ENCODE peak calls at places on chromosomes 11 and 22, in four cellular contexts. One of them, this sample, is unnamed.

GRCh38 chr11:60848714-60849151 is 6.8 kb downstream of the CCDC86 start:
- DNase-seq in HepG2: no peak
- DNase-seq in K562: peak; percentile 67
- DNase-seq in SK-N-SH: no peak
- DNase-seq in this sample: no peak

GRCh38 chr11:126318642-126319373 is 14.9 kb downstream of the DCPS start:
- DNase-seq in HepG2: no peak
- DNase-seq in K562: no peak
- DNase-seq in SK-N-SH: peak; percentile 46
- DNase-seq in this sample: no peak

GRCh38 chr11:117371453-117371852 is 43.8 kb downstream of the CEP164 start:
- DNase-seq in HepG2: no peak
- DNase-seq in K562: no peak
- DNase-seq in SK-N-SH: no peak
- DNase-seq in this sample: no peak

GRCh38 chr11:62613275-62613864 is 313 bp downstream of the ROM1 start:
- DNase-seq in HepG2: no peak
- DNase-seq in K562: no peak
- DNase-seq in SK-N-SH: no peak
- DNase-seq in this sample: no peak

GRCh38 chr22:40405178-40406062 is 35.0 kb downstream of the SGSM3 start:
- DNase-seq in HepG2: no peak
- DNase-seq in K562: no peak
- DNase-seq in SK-N-SH: no peak
- DNase-seq in this sample: no peak

GRCh38 chr22:35892192-35892591 is 136.4 kb downstream of the RBFOX2 start:
- DNase-seq in HepG2: no peak
- DNase-seq in K562: peak; percentile 14
- DNase-seq in SK-N-SH: no peak
- DNase-seq in this sample: no peak

GRCh38 chr22:20264614-20265452 is 3.3 kb downstream of the RTN4R start:
- DNase-seq in HepG2: peak; percentile 61
- DNase-seq in K562: no peak
- DNase-seq in SK-N-SH: no peak
- DNase-seq in this sample: no peak

GRCh38 chr11:119371778-119372182 is 9.7 kb downstream of the USP2 start:
- DNase-seq in HepG2: no peak
- DNase-seq in K562: no peak
- DNase-seq in SK-N-SH: peak; percentile 44
- DNase-seq in this sample: no peak

GRCh38 chr11:57971272-57972012 is 52.2 kb upstream of the OR9Q1 start:
- DNase-seq in HepG2: peak; percentile 16
- DNase-seq in K562: no peak
- DNase-seq in SK-N-SH: no peak
- DNase-seq in this sample: no peak

GRCh38 chr22:26547426-26547825 is 35.2 kb upstream of the TFIP11 start:
- DNase-seq in HepG2: no peak
- DNase-seq in K562: no peak
- DNase-seq in SK-N-SH: no peak
- DNase-seq in this sample: no peak

GRCh38 chr11:130580372-130580771 is 131.9 kb downstream of the ADAMTS15 start:
- DNase-seq in HepG2: no peak
- DNase-seq in K562: no peak
- DNase-seq in SK-N-SH: no peak
- DNase-seq in this sample: no peak

GRCh38 chr11:61897387-61898246 is 6.3 kb upstream of the FADS3 start:
- DNase-seq in HepG2: peak; percentile 51
- DNase-seq in K562: peak; percentile 84
- DNase-seq in SK-N-SH: peak; percentile 95
- DNase-seq in this sample: peak; percentile 94

GRCh38 chr11:20364412-20364792 is 888 bp downstream of the HTATIP2 start:
- DNase-seq in HepG2: no peak
- DNase-seq in K562: peak; percentile 51
- DNase-seq in SK-N-SH: no peak
- DNase-seq in this sample: no peak

GRCh38 chr11:1208361-1209261 is 14.3 kb upstream of the MUC5B start:
- DNase-seq in HepG2: no peak
- DNase-seq in K562: no peak
- DNase-seq in SK-N-SH: peak; percentile 9
- DNase-seq in this sample: peak; percentile 10

GRCh38 chr22:35345808-35346505 is 34.9 kb upstream of the HMOX1 start:
- DNase-seq in HepG2: no peak
- DNase-seq in K562: no peak
- DNase-seq in SK-N-SH: no peak
- DNase-seq in this sample: no peak

GRCh38 chr11:30830666-30831065 is 244.5 kb upstream of the MPPED2 start:
- DNase-seq in HepG2: no peak
- DNase-seq in K562: no peak
- DNase-seq in SK-N-SH: no peak
- DNase-seq in this sample: no peak

GRCh38 chr11:73547706-73548105 is 50.2 kb downstream of the FAM168A start:
- DNase-seq in HepG2: no peak
- DNase-seq in K562: no peak
- DNase-seq in SK-N-SH: no peak
- DNase-seq in this sample: no peak

GRCh38 chr11:22976146-22976545 is 115.9 kb upstream of the CCDC179 start:
- DNase-seq in HepG2: no peak
- DNase-seq in K562: no peak
- DNase-seq in SK-N-SH: no peak
- DNase-seq in this sample: no peak

GRCh38 chr11:46557684-46558151 is 36.1 kb downstream of the AMBRA1 start:
- DNase-seq in HepG2: peak; percentile 73
- DNase-seq in K562: peak; percentile 66
- DNase-seq in SK-N-SH: no peak
- DNase-seq in this sample: no peak

GRCh38 chr11:19811391-19811790 is 98.8 kb downstream of the NAV2 start:
- DNase-seq in HepG2: no peak
- DNase-seq in K562: no peak
- DNase-seq in SK-N-SH: peak; percentile 48
- DNase-seq in this sample: no peak

GRCh38 chr22:37190262-37190780 is 2.3 kb upstream of the C1QTNF6 start:
- DNase-seq in HepG2: no peak
- DNase-seq in K562: peak; percentile 48
- DNase-seq in SK-N-SH: no peak
- DNase-seq in this sample: no peak

GRCh38 chr11:132595711-132596111 is 936.6 kb downstream of the OPCML start:
- DNase-seq in HepG2: no peak
- DNase-seq in K562: no peak
- DNase-seq in SK-N-SH: peak; percentile 32
- DNase-seq in this sample: no peak

GRCh38 chr11:68380786-68381622 is 68.6 kb downstream of the LRP5 start:
- DNase-seq in HepG2: no peak
- DNase-seq in K562: no peak
- DNase-seq in SK-N-SH: no peak
- DNase-seq in this sample: no peak

GRCh38 chr11:110497204-110497987 is 67.6 kb downstream of the FDX1 start:
- DNase-seq in HepG2: no peak
- DNase-seq in K562: no peak
- DNase-seq in SK-N-SH: no peak
- DNase-seq in this sample: no peak

GRCh38 chr11:40921256-40921655 is 538.2 kb downstream of the LRRC4C start:
- DNase-seq in HepG2: no peak
- DNase-seq in K562: no peak
- DNase-seq in SK-N-SH: no peak
- DNase-seq in this sample: no peak

GRCh38 chr22:29342577-29343312 is 27.2 kb upstream of the RASL10A start:
- DNase-seq in HepG2: peak; percentile 60
- DNase-seq in K562: peak; percentile 9
- DNase-seq in SK-N-SH: peak; percentile 69
- DNase-seq in this sample: no peak

GRCh38 chr11:59560702-59561469 is 49.5 kb downstream of the OR4D9 start:
- DNase-seq in HepG2: peak; percentile 77
- DNase-seq in K562: peak; percentile 94
- DNase-seq in SK-N-SH: peak; percentile 91
- DNase-seq in this sample: peak; percentile 83

GRCh38 chr22:20084547-20085413 is 4.7 kb downstream of the DGCR8 start:
- DNase-seq in HepG2: peak; percentile 50
- DNase-seq in K562: peak; percentile 94
- DNase-seq in SK-N-SH: peak; percentile 88
- DNase-seq in this sample: peak; percentile 84

GRCh38 chr11:100740440-100740839 is 53.4 kb downstream of the ARHGAP42 start:
- DNase-seq in HepG2: no peak
- DNase-seq in K562: no peak
- DNase-seq in SK-N-SH: no peak
- DNase-seq in this sample: no peak

GRCh38 chr11:77842451-77843121 is 21.6 kb downstream of the AAMDC start:
- DNase-seq in HepG2: no peak
- DNase-seq in K562: no peak
- DNase-seq in SK-N-SH: no peak
- DNase-seq in this sample: no peak

DNA sequence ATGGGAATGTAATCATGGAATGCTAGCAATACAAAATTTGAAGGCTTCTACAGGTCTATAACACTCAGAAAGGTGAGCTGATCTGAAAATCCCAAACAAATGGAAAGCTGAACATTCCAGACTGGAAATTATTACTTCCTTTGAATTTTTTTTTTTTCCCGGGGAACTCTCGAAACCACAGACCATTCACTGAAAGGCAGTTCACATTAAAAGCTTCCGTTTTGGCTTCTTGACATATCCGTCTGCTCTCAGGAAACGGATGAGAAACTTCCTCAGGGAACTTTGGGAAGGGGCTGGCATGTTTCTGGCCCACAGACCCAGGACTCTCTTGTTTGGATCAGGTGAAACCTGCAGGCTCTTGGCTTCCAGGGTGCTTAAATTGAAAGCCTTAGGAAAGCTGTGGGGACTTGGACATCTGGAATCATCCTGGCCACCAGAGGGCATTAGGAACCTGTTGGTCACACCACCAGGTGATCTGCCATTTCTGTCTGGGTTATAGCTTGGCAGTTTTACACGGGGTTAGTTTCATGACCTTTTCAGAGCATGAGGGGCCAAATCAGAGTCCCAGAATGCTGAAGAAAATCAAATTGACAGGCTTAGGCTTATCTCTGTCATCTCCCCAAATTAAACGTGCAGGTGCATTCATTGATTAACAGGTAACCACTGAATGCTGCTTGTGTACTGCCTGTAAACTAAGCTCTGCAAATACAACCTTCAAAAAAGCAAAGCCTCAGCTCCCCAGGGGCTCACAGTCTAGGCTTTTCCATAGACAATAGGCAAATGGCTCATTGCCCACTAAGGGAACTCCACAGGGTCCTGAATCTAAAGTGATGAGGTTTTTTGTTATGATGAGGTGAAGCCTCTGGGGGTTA is 22.7 kb upstream of the GRAMD1B start:
- DNase-seq in HepG2: peak; percentile 58
- DNase-seq in K562: peak; percentile 53
- DNase-seq in SK-N-SH: peak; percentile 57
- DNase-seq in this sample: peak; percentile 78
- TF ChIP-seq CTCF in HepG2: peak; percentile 74
- TF ChIP-seq CTCF in K562: peak; percentile 56
- TF ChIP-seq CTCF in SK-N-SH: peak; percentile 81
- TF ChIP-seq CTCF in this sample: peak; percentile 45

DNA sequence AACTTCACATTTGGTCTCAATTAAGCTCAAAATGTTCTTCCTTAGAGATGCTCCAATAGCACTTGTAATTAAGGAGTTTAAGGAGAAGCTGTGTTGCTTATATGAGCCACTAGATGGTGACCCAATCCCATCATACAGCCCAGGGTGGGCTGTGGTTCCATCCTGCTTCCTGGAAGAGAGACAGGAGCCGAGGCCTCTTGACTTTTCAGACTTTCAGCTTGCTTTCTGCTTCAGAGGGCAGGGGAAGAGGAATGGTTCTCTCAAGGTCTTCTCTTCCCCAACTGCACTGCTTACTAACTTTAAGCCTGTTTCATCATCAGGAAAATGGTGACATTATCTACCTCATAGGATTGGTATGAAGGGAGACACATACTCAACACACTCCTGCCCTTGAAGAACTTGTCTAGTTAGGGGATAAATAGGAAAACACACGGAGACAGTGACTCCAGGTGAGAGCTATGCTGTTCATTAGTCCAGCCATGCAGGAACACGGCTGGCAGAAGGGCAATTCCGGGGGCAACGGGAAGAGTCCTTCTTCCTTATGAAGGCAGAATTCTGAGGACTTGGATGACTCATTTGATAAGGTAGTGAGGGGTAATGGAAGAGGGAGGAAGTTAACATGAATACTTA is 20.1 kb downstream of the TMEM218 start:
- DNase-seq in HepG2: peak; percentile 47
- DNase-seq in K562: peak; percentile 71
- DNase-seq in SK-N-SH: peak; percentile 90
- DNase-seq in this sample: peak; percentile 58
- TF ChIP-seq FOXJ3 in HepG2: no peak
- TF ChIP-seq FOXJ3 in K562: no peak
- TF ChIP-seq FOXJ3 in SK-N-SH: no peak
- TF ChIP-seq FOXJ3 in this sample: no peak

DNA sequence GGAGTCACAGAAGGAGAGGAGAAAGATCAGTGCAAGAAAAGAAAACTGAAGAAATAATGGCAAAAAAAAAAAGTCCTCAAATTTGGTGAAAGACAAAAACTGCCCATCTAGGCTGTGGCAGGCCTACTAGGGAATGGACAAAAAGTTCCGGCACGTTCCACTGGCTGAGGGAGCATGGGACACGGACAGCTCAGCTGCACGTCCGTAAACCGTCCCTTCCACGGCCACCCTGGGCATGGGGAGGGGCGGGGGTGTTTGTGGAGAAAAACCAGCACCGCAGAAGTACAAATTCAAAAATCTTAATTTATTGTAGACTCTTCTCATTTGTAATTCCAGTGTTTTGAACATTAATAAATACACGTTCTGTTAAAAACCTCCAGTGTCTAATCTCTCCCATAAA is 25.4 kb downstream of the TRMU start:
- DNase-seq in HepG2: no peak
- DNase-seq in K562: no peak
- DNase-seq in SK-N-SH: no peak
- DNase-seq in this sample: no peak
- TF ChIP-seq CTCF in HepG2: no peak
- TF ChIP-seq CTCF in K562: no peak
- TF ChIP-seq CTCF in SK-N-SH: no peak
- TF ChIP-seq CTCF in this sample: no peak

DNA sequence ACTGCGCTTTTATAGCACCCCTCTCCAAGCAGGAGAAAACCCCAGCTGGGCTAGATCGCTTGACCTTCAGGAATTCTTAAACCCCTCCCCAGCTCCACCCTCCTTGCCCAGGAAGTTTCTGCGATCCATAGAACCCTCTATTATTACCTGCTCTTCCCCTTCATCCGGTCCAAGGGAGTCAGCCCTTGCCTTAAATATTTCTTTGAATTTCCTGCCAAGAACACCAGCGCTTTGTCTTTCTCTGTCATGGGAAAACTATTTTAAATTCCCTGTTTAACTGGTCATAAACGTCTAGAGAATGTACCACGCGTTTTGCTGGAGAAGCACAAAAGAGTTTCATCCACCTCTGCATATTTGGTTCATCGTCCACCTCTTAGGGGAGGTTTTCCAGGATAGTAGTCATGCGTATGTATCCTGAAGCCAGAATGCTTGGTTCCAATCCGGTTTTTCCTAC is 522 bp upstream of the TRAF6 start:
- DNase-seq in HepG2: no peak
- DNase-seq in K562: no peak
- DNase-seq in SK-N-SH: no peak
- DNase-seq in this sample: no peak
- TF ChIP-seq FOXJ3 in HepG2: no peak
- TF ChIP-seq FOXJ3 in K562: no peak
- TF ChIP-seq FOXJ3 in SK-N-SH: no peak
- TF ChIP-seq FOXJ3 in this sample: no peak

GRCh38 chr22:43529954-43530863 is 118.4 kb downstream of the MPPED1 start:
- DNase-seq in HepG2: no peak
- DNase-seq in K562: no peak
- DNase-seq in SK-N-SH: no peak
- DNase-seq in this sample: no peak
- TF ChIP-seq CTCF in HepG2: no peak
- TF ChIP-seq CTCF in K562: no peak
- TF ChIP-seq CTCF in SK-N-SH: no peak
- TF ChIP-seq CTCF in this sample: no peak